ENCODE peak calls at places on chromosomes 6 and 20, in eight cellular contexts. Q is lower leg skin, L is substantia nigra, O is aorta, U is T-helper 2 cell, V is NCI-H2081, X is IMR-90, R is smooth muscle cell of the brain vasculature. M is an unnamed sample.
A peak's percentile ranks its signal among the peaks of the same experiment; 100 is the strongest.

GRCh38 chr20:45781391-45781931 is 10.2 kb downstream of the WFDC3 start:
- DNase-seq in R (no peak), L (no peak), V (no peak), O (no peak), Q (no peak), X (peak; percentile 95), U (no peak), M (no peak)

GRCh38 chr20:63323298-63323820 is 30.4 kb downstream of the COL20A1 start:
- DNase-seq in V (no peak), O (no peak), L (no peak), R (no peak), U (no peak), Q (no peak), X (no peak), M (no peak)

GRCh38 chr6:167572841-167573271 is 248.0 kb downstream of the TTLL2 start:
- DNase-seq in R (no peak), L (no peak), U (no peak), X (no peak), Q (peak; percentile 16), V (no peak), O (no peak), M (no peak)

GRCh38 chr6:99119109-99120031 is 171.6 kb upstream of the FBXL4 start:
- DNase-seq in L (no peak), R (peak; percentile 17), X (peak; percentile 39), V (peak; percentile 49), U (no peak), O (no peak), Q (no peak), M (no peak)

GRCh38 chr6:7821426-7821825 is 89.2 kb downstream of the TXNDC5 start:
- DNase-seq in R (no peak), X (peak; percentile 34), V (no peak), U (no peak), L (no peak), O (no peak), Q (no peak), M (no peak)

GRCh38 chr20:35539756-35540212 is 2.1 kb upstream of the ERGIC3 start:
- DNase-seq in R (no peak), V (peak; percentile 58), Q (no peak), L (no peak), O (peak; percentile 40), X (no peak), U (no peak), M (no peak)

GRCh38 chr20:2519115-2519815 is 10.6 kb upstream of the ZNF343 start:
- DNase-seq in X (peak; percentile 87), Q (no peak), L (no peak), U (no peak), R (no peak), O (no peak), V (no peak), M (no peak)

GRCh38 chr6:101683884-101684283 is 290.4 kb downstream of the GRIK2 start:
- DNase-seq in Q (no peak), O (no peak), L (no peak), U (no peak), R (no peak), V (no peak), X (no peak), M (no peak)

GRCh38 chr20:62635852-62636251 is 6.5 kb upstream of the SLCO4A1 start:
- DNase-seq in L (no peak), V (no peak), Q (no peak), R (no peak), O (no peak), X (no peak), U (no peak), M (no peak)

GRCh38 chr6:33203443-33204164 is 851 bp upstream of the HSD17B8 start:
- DNase-seq in U (no peak), R (no peak), Q (no peak), O (no peak), V (no peak), L (no peak), X (no peak), M (no peak)

GRCh38 chr20:61925555-61926252 is 140.0 kb downstream of the TAF4 start:
- DNase-seq in X (peak; percentile 65), L (no peak), U (no peak), Q (no peak), R (peak; percentile 55), V (peak; percentile 70), O (no peak), M (no peak)

GRCh38 chr6:20455175-20456075 is 53.7 kb downstream of the E2F3 start:
- DNase-seq in U (no peak), V (no peak), L (no peak), R (no peak), X (peak; percentile 57), Q (no peak), O (no peak), M (no peak)

GRCh38 chr6:43274916-43275597 is 23.0 kb upstream of the SLC22A7 start:
- DNase-seq in V (no peak), O (no peak), X (no peak), R (no peak), L (no peak), Q (no peak), U (peak; percentile 15), M (no peak)

GRCh38 chr6:154154389-154154967 is 115.4 kb downstream of the OPRM1 start:
- DNase-seq in O (no peak), X (peak; percentile 80), Q (peak; percentile 62), V (peak; percentile 56), U (peak; percentile 49), L (no peak), R (peak; percentile 65), M (peak; percentile 33)

GRCh38 chr6:41199427-41200246 is 1.3 kb downstream of the TREML2 start:
- DNase-seq in R (no peak), O (no peak), Q (no peak), L (no peak), X (no peak), U (no peak), V (no peak), M (peak; percentile 58)

GRCh38 chr6:15001511-15001910 is 244.4 kb upstream of the JARID2 start:
- DNase-seq in U (no peak), X (no peak), Q (no peak), V (no peak), O (no peak), R (no peak), L (no peak), M (no peak)

GRCh38 chr6:141244366-141244765 is 888.4 kb upstream of the GJE1 start:
- DNase-seq in U (no peak), Q (no peak), L (no peak), V (no peak), X (no peak), R (no peak), O (no peak), M (no peak)

GRCh38 chr6:52162940-52163908 is 23.0 kb upstream of the IL17A start:
- DNase-seq in L (no peak), O (no peak), X (peak; percentile 30), Q (no peak), R (no peak), U (no peak), V (peak; percentile 46), M (no peak)

GRCh38 chr6:13479206-13479797 is 8.1 kb downstream of the GFOD1 start:
- DNase-seq in X (no peak), Q (no peak), O (no peak), V (no peak), U (no peak), R (no peak), L (no peak), M (no peak)

GRCh38 chr6:26033132-26033941 is 53.9 kb upstream of the HFE start:
- DNase-seq in L (peak; percentile 29), V (peak; percentile 91), O (peak; percentile 86), Q (no peak), X (peak; percentile 99), R (no peak), U (peak; percentile 43), M (peak; percentile 75)

GRCh38 chr6:84763397-84764331 is 734 bp downstream of the TBX18 start:
- DNase-seq in R (no peak), L (no peak), Q (no peak), X (peak; percentile 14), O (peak; percentile 93), V (peak; percentile 60), U (no peak), M (no peak)

GRCh38 chr20:38674178-38675133 is 49.8 kb upstream of the SLC32A1 start:
- DNase-seq in O (peak; percentile 83), L (peak; percentile 73), R (no peak), X (peak; percentile 47), Q (no peak), U (peak; percentile 46), V (peak; percentile 64), M (no peak)

GRCh38 chr6:11143394-11144371 is 32.2 kb upstream of the ERVFRD-1 start:
- DNase-seq in R (no peak), O (peak; percentile 81), V (no peak), X (peak; percentile 92), L (no peak), U (no peak), Q (peak; percentile 90), M (peak; percentile 52)

GRCh38 chr6:152096863-152097496 is 289.5 kb downstream of the ESR1 start:
- DNase-seq in O (no peak), X (peak; percentile 94), U (no peak), Q (no peak), L (no peak), V (no peak), R (peak; percentile 78), M (no peak)

GRCh38 chr6:37489697-37490336 is 9.9 kb downstream of the CCDC167 start:
- DNase-seq in R (no peak), V (peak; percentile 38), O (no peak), U (peak; percentile 36), Q (no peak), X (no peak), L (no peak), M (no peak)

GRCh38 chr6:142942805-142943227 is 2.2 kb downstream of the HIVEP2 start:
- DNase-seq in R (no peak), L (no peak), O (no peak), V (no peak), U (no peak), X (peak; percentile 54), Q (no peak), M (no peak)

GRCh38 chr20:10783660-10784336 is 110.0 kb upstream of the JAG1 start:
- DNase-seq in R (no peak), V (no peak), X (no peak), O (no peak), L (no peak), U (no peak), Q (no peak), M (no peak)

GRCh38 chr6:66961191-66961590 is 1254.2 kb upstream of the EYS start:
- DNase-seq in O (no peak), L (no peak), V (no peak), U (no peak), Q (no peak), R (no peak), X (no peak), M (no peak)

GRCh38 chr20:44110816-44111568 is 76.0 kb downstream of the JPH2 start:
- DNase-seq in L (no peak), V (no peak), Q (no peak), U (no peak), R (no peak), O (no peak), X (no peak), M (no peak)

GRCh38 chr6:46917002-46917401 is 4.7 kb downstream of the ADGRF5 start:
- DNase-seq in V (no peak), R (no peak), U (no peak), X (no peak), O (no peak), L (no peak), Q (no peak), M (no peak)

GRCh38 chr6:136761227-136761922 is 30.9 kb downstream of the MAP3K5 start:
- DNase-seq in V (peak; percentile 24), R (no peak), X (peak; percentile 36), L (peak; percentile 32), O (no peak), U (no peak), Q (no peak), M (no peak)

GRCh38 chr20:44961024-44961866 is 1.0 kb upstream of the TOMM34 start:
- DNase-seq in V (no peak), L (no peak), Q (no peak), U (no peak), O (no peak), X (peak; percentile 20), R (no peak), M (no peak)

GRCh38 chr6:23302499-23302898 is 733.1 kb downstream of the HDGFL1 start:
- DNase-seq in L (no peak), Q (no peak), X (no peak), U (no peak), O (no peak), V (no peak), R (no peak), M (no peak)

GRCh38 chr6:155187096-155187495 is 76.7 kb upstream of the CLDN20 start:
- DNase-seq in V (no peak), L (no peak), Q (no peak), R (no peak), X (no peak), U (no peak), O (no peak), M (no peak)

M was measured in NK-92 treated with Interleukin-12 subunit alpha and Interleukin-12 subunit beta, amount 100 ng/mL, for 24 hours.